ENCODE peak calls at places on chromosomes 6 and 20, in six cellular contexts. One of them, this sample, is unnamed.

GRCh38 chr6:11525468-11526155 is 11.9 kb upstream of the TMEM170B start:
- DNase-seq in SK-N-MC: no peak
- DNase-seq in stimulated activated CD4-positive, alpha-beta T cell treated with anti-CD3 and anti-CD28 coated beads, Interleukin-2, amount 100 ng/mL, for 48 hours: no peak
- DNase-seq in iris pigment epithelial cell: peak
- DNase-seq in endothelial cell: no peak
- DNase-seq in KBM-7: peak
- DNase-seq in this sample: no peak

GRCh38 chr6:87755697-87756671 is 54.0 kb upstream of the AKIRIN2 start:
- DNase-seq in SK-N-MC: no peak
- DNase-seq in stimulated activated CD4-positive, alpha-beta T cell treated with anti-CD3 and anti-CD28 coated beads, Interleukin-2, amount 100 ng/mL, for 48 hours: no peak
- DNase-seq in iris pigment epithelial cell: no peak
- DNase-seq in endothelial cell: no peak
- DNase-seq in KBM-7: peak
- DNase-seq in this sample: no peak

GRCh38 chr6:56595490-56596122 is 47.1 kb downstream of the DST start:
- DNase-seq in SK-N-MC: peak
- DNase-seq in stimulated activated CD4-positive, alpha-beta T cell treated with anti-CD3 and anti-CD28 coated beads, Interleukin-2, amount 100 ng/mL, for 48 hours: peak
- DNase-seq in iris pigment epithelial cell: peak
- DNase-seq in endothelial cell: peak
- DNase-seq in KBM-7: peak
- DNase-seq in this sample: peak

GRCh38 chr20:5002077-5002413 is 735 bp upstream of the SLC23A2 start:
- DNase-seq in SK-N-MC: no peak
- DNase-seq in stimulated activated CD4-positive, alpha-beta T cell treated with anti-CD3 and anti-CD28 coated beads, Interleukin-2, amount 100 ng/mL, for 48 hours: no peak
- DNase-seq in iris pigment epithelial cell: no peak
- DNase-seq in endothelial cell: no peak
- DNase-seq in KBM-7: no peak
- DNase-seq in this sample: peak

GRCh38 chr6:133741375-133741861 is 147.5 kb upstream of the TCF21 start:
- DNase-seq in SK-N-MC: no peak
- DNase-seq in stimulated activated CD4-positive, alpha-beta T cell treated with anti-CD3 and anti-CD28 coated beads, Interleukin-2, amount 100 ng/mL, for 48 hours: no peak
- DNase-seq in iris pigment epithelial cell: peak
- DNase-seq in endothelial cell: no peak
- DNase-seq in KBM-7: no peak
- DNase-seq in this sample: no peak

GRCh38 chr6:105677671-105678475 is 275.0 kb upstream of the PREP start:
- DNase-seq in SK-N-MC: no peak
- DNase-seq in stimulated activated CD4-positive, alpha-beta T cell treated with anti-CD3 and anti-CD28 coated beads, Interleukin-2, amount 100 ng/mL, for 48 hours: no peak
- DNase-seq in iris pigment epithelial cell: peak
- DNase-seq in endothelial cell: no peak
- DNase-seq in KBM-7: no peak
- DNase-seq in this sample: no peak

GRCh38 chr6:153131037-153131981 is at the start of gene RGS17:
- DNase-seq in SK-N-MC: no peak
- DNase-seq in stimulated activated CD4-positive, alpha-beta T cell treated with anti-CD3 and anti-CD28 coated beads, Interleukin-2, amount 100 ng/mL, for 48 hours: peak
- DNase-seq in iris pigment epithelial cell: peak
- DNase-seq in endothelial cell: peak
- DNase-seq in KBM-7: peak
- DNase-seq in this sample: peak

GRCh38 chr20:58700121-58700780 is 7.7 kb downstream of the NPEPL1 start:
- DNase-seq in SK-N-MC: no peak
- DNase-seq in stimulated activated CD4-positive, alpha-beta T cell treated with anti-CD3 and anti-CD28 coated beads, Interleukin-2, amount 100 ng/mL, for 48 hours: no peak
- DNase-seq in iris pigment epithelial cell: no peak
- DNase-seq in endothelial cell: no peak
- DNase-seq in KBM-7: no peak
- DNase-seq in this sample: no peak